ENCODE peak calls at places on chromosomes 16 and 17, in eight cellular contexts. H is progenitor cell of endocrine pancreas; C is mucosa of descending colon; F is cardiac fibroblast; V is A673; D is heart left ventricle; K is activated CD8-positive, alpha-beta T cell treated with anti-CD3 and anti-CD28 coated beads for 36 hours; O is nephron progenitor cell. E is an unnamed sample.

GRCh38 chr16:1772362-1772907 is at the start of gene EME2:
- DNase-seq in F (peak; percentile 44), K (peak; percentile 76), V (no peak), C (peak; percentile 77), O (peak; percentile 37), D (no peak), H (no peak), E (peak; percentile 62)

GRCh38 chr16:67084345-67085028 is 25.3 kb upstream of the PHAF1 start:
- DNase-seq in O (no peak), V (no peak), K (no peak), C (no peak), F (peak; percentile 16), H (no peak), D (no peak), E (no peak)

GRCh38 chr16:78317871-78318270 is 218.4 kb downstream of the WWOX start:
- DNase-seq in O (no peak), C (no peak), D (no peak), F (no peak), H (no peak), V (peak; percentile 42), K (no peak), E (no peak)

GRCh38 chr17:80138856-80139426 is 8.0 kb downstream of the EIF4A3 start:
- DNase-seq in D (no peak), C (no peak), V (no peak), H (no peak), F (no peak), K (no peak), O (no peak), E (no peak)

GRCh38 chr17:71260366-71260765 is 860.5 kb upstream of the SOX9 start:
- DNase-seq in V (no peak), K (no peak), O (no peak), H (no peak), F (peak; percentile 2), D (no peak), C (no peak), E (no peak)

GRCh38 chr17:64418506-64419339 is 28.1 kb upstream of the PECAM1 start:
- DNase-seq in K (no peak), F (peak; percentile 91), O (no peak), H (no peak), V (peak; percentile 71), D (no peak), C (no peak), E (peak; percentile 56)

GRCh38 chr17:41996855-41997164 is 20.4 kb downstream of the DNAJC7 start:
- DNase-seq in D (no peak), H (no peak), V (no peak), F (no peak), C (no peak), K (no peak), O (no peak), E (no peak)

GRCh38 chr16:11429113-11429512 is 83.9 kb downstream of the RMI2 start:
- DNase-seq in D (no peak), O (no peak), C (no peak), K (no peak), H (no peak), V (no peak), F (no peak), E (no peak)

GRCh38 chr17:18182190-18182977 is 1.2 kb upstream of the ALKBH5 start:
- DNase-seq in H (peak; percentile 14), K (peak; percentile 33), F (peak; percentile 13), V (no peak), O (peak; percentile 27), C (peak; percentile 60), D (peak; percentile 75), E (no peak)

GRCh38 chr17:57247261-57247660 is 9.1 kb upstream of the MSI2 start:
- DNase-seq in H (no peak), V (no peak), D (no peak), K (no peak), O (no peak), C (no peak), F (no peak), E (no peak)

GRCh38 chr17:77502626-77503292 is 362.0 kb downstream of the SEC14L1 start:
- DNase-seq in H (no peak), O (no peak), F (no peak), K (no peak), C (no peak), V (no peak), D (no peak), E (no peak)

GRCh38 chr17:34095101-34095500 is 160.0 kb upstream of the CCL2 start:
- DNase-seq in C (no peak), V (no peak), D (no peak), F (no peak), H (no peak), O (no peak), K (no peak), E (no peak)

GRCh38 chr17:38509008-38509771 is 80.9 kb downstream of the ARHGAP23 start:
- DNase-seq in O (peak; percentile 88), K (peak; percentile 92), D (peak; percentile 79), C (peak; percentile 79), V (peak; percentile 88), F (peak; percentile 96), H (peak; percentile 71), E (peak; percentile 92)

GRCh38 chr17:17837966-17838962 is 1.5 kb upstream of the SREBF1 start:
- DNase-seq in V (peak; percentile 73), D (peak; percentile 83), F (peak; percentile 76), K (no peak), H (no peak), O (no peak), C (peak; percentile 80), E (no peak)

GRCh38 chr17:9859781-9860180 is 34.1 kb downstream of the GLP2R start:
- DNase-seq in F (no peak), K (no peak), H (no peak), D (no peak), V (no peak), C (no peak), O (no peak), E (no peak)

GRCh38 chr16:86880316-86881117 is 302.2 kb downstream of the FOXL1 start:
- DNase-seq in D (no peak), H (no peak), K (no peak), C (no peak), F (peak; percentile 17), V (no peak), O (no peak), E (no peak)

GRCh38 chr17:3893003-3893719 is at the start of gene CAMKK1:
- DNase-seq in C (peak; percentile 93), V (peak; percentile 92), D (peak; percentile 94), H (peak; percentile 81), K (peak; percentile 90), F (peak; percentile 74), O (peak; percentile 92), E (peak; percentile 100)

GRCh38 chr16:85077576-85078125 is 34.6 kb downstream of the CIBAR2 start:
- DNase-seq in C (no peak), D (no peak), H (no peak), O (no peak), V (no peak), K (no peak), F (no peak), E (no peak)

GRCh38 chr16:30113031-30113710 is at the start of gene GDPD3:
- DNase-seq in V (no peak), K (no peak), O (no peak), D (peak; percentile 67), H (no peak), C (peak; percentile 92), F (no peak), E (no peak)

GRCh38 chr16:10871157-10871991 is 5.6 kb upstream of the CIITA start:
- DNase-seq in C (peak; percentile 89), V (no peak), H (no peak), O (no peak), K (peak; percentile 88), D (peak; percentile 46), F (peak; percentile 75), E (peak; percentile 64)

GRCh38 chr17:81641825-81642489 is 5.0 kb downstream of the TSPAN10 start:
- DNase-seq in K (no peak), F (peak; percentile 73), C (peak; percentile 30), O (no peak), V (no peak), D (no peak), H (no peak), E (no peak)

GRCh38 chr16:86986136-86986535 is 331.1 kb downstream of the C16orf95 start:
- DNase-seq in H (no peak), F (no peak), D (no peak), O (peak; percentile 42), K (no peak), V (no peak), C (no peak), E (no peak)

GRCh38 chr17:28540231-28540630 is 12.2 kb downstream of the UNC119 start:
- DNase-seq in C (peak; percentile 11), H (no peak), F (no peak), D (no peak), V (no peak), O (no peak), K (no peak), E (peak; percentile 13)

GRCh38 chr16:4136229-4136813 is 20.1 kb upstream of the ADCY9 start:
- DNase-seq in D (no peak), O (no peak), F (no peak), V (no peak), H (peak; percentile 14), C (peak; percentile 75), K (no peak), E (no peak)
- TF ChIP-seq CTCF in D (no peak), O (no peak), F (no peak), V (no peak), H (peak; percentile 22), C (no peak), K (no peak), E (no peak)

DNA sequence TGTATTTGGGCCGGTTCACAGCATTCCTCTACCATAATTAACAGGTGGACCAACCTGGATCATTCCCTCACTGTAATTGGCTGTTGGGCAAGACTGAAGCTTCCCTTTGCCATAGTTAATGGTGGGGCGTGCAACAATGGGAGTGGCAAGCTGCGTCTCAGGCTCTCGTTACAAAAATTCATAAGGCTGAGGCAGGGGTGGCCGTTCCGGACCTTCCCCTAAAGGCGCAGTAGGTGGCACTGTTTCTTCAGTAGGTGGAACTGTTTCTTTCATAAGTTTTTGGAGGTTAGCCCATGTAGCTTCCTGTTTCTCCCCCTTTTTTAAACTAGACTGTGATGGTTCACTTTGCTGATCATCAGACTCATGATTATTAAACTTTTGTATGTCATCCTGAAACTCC is 17.0 kb upstream of the TMC5 start:
- DNase-seq in K (no peak), V (peak; percentile 55), F (no peak), H (no peak), O (no peak), C (no peak), D (no peak), E (no peak)
- TF ChIP-seq CTCF in K (peak; percentile 29), V (peak; percentile 55), F (no peak), H (no peak), O (no peak), C (no peak), D (no peak), E (peak; percentile 33)

GRCh38 chr16:64317601-64318000 is 804.3 kb downstream of the CDH11 start:
- DNase-seq in K (no peak), D (no peak), F (no peak), O (no peak), V (no peak), C (no peak), H (no peak), E (no peak)
- TF ChIP-seq CTCF in K (no peak), D (no peak), F (no peak), O (no peak), V (no peak), C (no peak), H (no peak), E (no peak)

DNA sequence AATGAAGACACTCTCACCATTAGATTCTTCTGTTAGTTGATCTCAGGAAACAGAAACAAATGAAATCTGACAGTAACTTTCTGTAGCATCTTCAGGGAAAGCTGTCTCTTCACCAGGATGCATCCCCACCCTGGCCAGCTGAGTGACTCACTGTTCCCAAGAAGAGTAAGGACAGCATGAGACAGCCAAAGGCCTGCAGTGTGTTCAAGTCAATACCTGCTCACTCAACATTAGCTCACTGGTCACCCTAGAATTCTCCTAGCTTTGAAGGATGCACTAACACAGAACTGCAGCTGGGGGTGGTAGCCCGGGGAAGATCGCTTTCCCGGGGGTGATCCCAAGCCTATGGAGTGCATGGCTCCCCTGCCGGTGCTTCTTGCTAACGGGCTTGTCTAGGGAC is 28.2 kb upstream of the CLEC18B start:
- DNase-seq in F (peak; percentile 74), O (no peak), H (no peak), V (no peak), C (no peak), D (no peak), K (no peak), E (no peak)
- TF ChIP-seq CTCF in F (peak; percentile 23), O (no peak), H (no peak), V (no peak), C (no peak), D (no peak), K (no peak), E (no peak)

E was measured in GM13977.